ENCODE peak calls at places on chromosomes 1 and 21, in six cellular contexts. V is hippocampal formation, Y is hepatic stellate cell, A is type B pancreatic cell, X is KBM-7, W is endothelial cell. D is an unnamed sample.

GRCh38 chr1:97348599-97349265 is 572.1 kb downstream of the DPYD start:
- DNase-seq in V (no peak), Y (no peak), A (no peak), X (no peak), W (peak; percentile 7), D (no peak)

GRCh38 chr1:43614211-43614610 is 35.7 kb upstream of the KDM4A start:
- DNase-seq in V (no peak), Y (no peak), A (no peak), X (no peak), W (no peak), D (no peak)

GRCh38 chr1:12450090-12450764 is 167.8 kb downstream of the DHRS3 start:
- DNase-seq in V (peak; percentile 72), Y (no peak), A (no peak), X (no peak), W (no peak), D (no peak)

GRCh38 chr21:33266050-33266783 is at the start of gene IL10RB:
- DNase-seq in V (peak; percentile 25), Y (peak; percentile 87), A (peak; percentile 77), X (peak; percentile 80), W (peak; percentile 70), D (peak; percentile 81)

GRCh38 chr1:207004931-207005830 is 27.4 kb downstream of the C1orf116 start:
- DNase-seq in V (peak; percentile 32), Y (peak; percentile 69), A (no peak), X (peak; percentile 38), W (peak; percentile 67), D (peak; percentile 95)

GRCh38 chr1:7541629-7542028 is 229.5 kb upstream of the VAMP3 start:
- DNase-seq in V (no peak), Y (no peak), A (no peak), X (no peak), W (no peak), D (no peak)

GRCh38 chr21:42081138-42081537 is 10.0 kb downstream of the UMODL1 start:
- DNase-seq in V (peak; percentile 34), Y (no peak), A (no peak), X (no peak), W (no peak), D (no peak)

GRCh38 chr1:236603896-236604217 is 459 bp downstream of the HEATR1 start:
- DNase-seq in V (no peak), Y (peak; percentile 5), A (no peak), X (no peak), W (no peak), D (no peak)

GRCh38 chr21:14523234-14523633 is 22.9 kb downstream of the SAMSN1 start:
- DNase-seq in V (no peak), Y (no peak), A (no peak), X (peak; percentile 64), W (no peak), D (no peak)

GRCh38 chr1:52420713-52421112 is 16.3 kb downstream of the PRPF38A start:
- DNase-seq in V (no peak), Y (no peak), A (no peak), X (no peak), W (no peak), D (peak; percentile 14)

GRCh38 chr1:59779949-59780348 is 34.8 kb upstream of the HOOK1 start:
- DNase-seq in V (no peak), Y (no peak), A (no peak), X (no peak), W (no peak), D (no peak)

GRCh38 chr1:56491441-56491840 is 87.9 kb downstream of the PLPP3 start:
- DNase-seq in V (no peak), Y (peak; percentile 25), A (no peak), X (no peak), W (no peak), D (peak; percentile 30)

GRCh38 chr1:154361357-154361756 is 36.0 kb downstream of the ATP8B2 start:
- DNase-seq in V (no peak), Y (no peak), A (no peak), X (no peak), W (no peak), D (no peak)

GRCh38 chr1:53548031-53548491 is 88.9 kb downstream of the DMRTB1 start:
- DNase-seq in V (no peak), Y (no peak), A (peak; percentile 63), X (no peak), W (no peak), D (no peak)

GRCh38 chr1:66446261-66447001 is 87.5 kb upstream of the SGIP1 start:
- DNase-seq in V (peak; percentile 86), Y (peak; percentile 49), A (no peak), X (peak; percentile 87), W (peak; percentile 46), D (peak; percentile 63)

GRCh38 chr1:87451229-87451900 is 122.7 kb downstream of the LMO4 start:
- DNase-seq in V (no peak), Y (no peak), A (no peak), X (no peak), W (no peak), D (no peak)

GRCh38 chr1:224859651-224860050 is 69.8 kb upstream of the DNAH14 start:
- DNase-seq in V (no peak), Y (no peak), A (no peak), X (no peak), W (no peak), D (no peak)

GRCh38 chr1:205545991-205546390 is 41.5 kb downstream of the CDK18 start:
- DNase-seq in V (no peak), Y (no peak), A (peak; percentile 62), X (no peak), W (no peak), D (no peak)

GRCh38 chr1:182861994-182862393 is 22.8 kb downstream of the DHX9 start:
- DNase-seq in V (no peak), Y (peak; percentile 12), A (no peak), X (no peak), W (no peak), D (no peak)

GRCh38 chr1:18927082-18927653 is 24.8 kb upstream of the ALDH4A1 start:
- DNase-seq in V (no peak), Y (no peak), A (no peak), X (no peak), W (no peak), D (no peak)

GRCh38 chr1:45172015-45172414 is 34.4 kb downstream of the ZSWIM5 start:
- DNase-seq in V (no peak), Y (no peak), A (no peak), X (no peak), W (no peak), D (peak; percentile 54)

GRCh38 chr21:38714998-38715397 is 90.7 kb upstream of the ETS2 start:
- DNase-seq in V (no peak), Y (no peak), A (no peak), X (no peak), W (no peak), D (no peak)